ENCODE peak calls at places on chromosomes 3 and 15, in five cellular contexts. A is cardiac muscle cell, M is pancreas, R is tibial artery, P is bronchial epithelial cell. C is an unnamed sample.

GRCh38 chr3:124558898-124559649 is 171.2 kb upstream of the UMPS start:
- DNase-seq in P (peak; percentile 90), A (peak; percentile 30), M (peak; percentile 66), R (peak; percentile 86), C (peak; percentile 75)

GRCh38 chr15:76839173-76839572 is 66.0 kb downstream of the SCAPER start:
- DNase-seq in R (no peak), M (no peak), P (no peak), A (no peak), C (no peak)

GRCh38 chr3:15535757-15536156 is 14.3 kb upstream of the COLQ start:
- DNase-seq in P (peak; percentile 54), M (no peak), R (no peak), A (no peak), C (no peak)

GRCh38 chr15:62208884-62209283 is 43.8 kb upstream of the C2CD4B start:
- DNase-seq in R (no peak), M (no peak), P (no peak), A (no peak), C (no peak)

GRCh38 chr3:13487403-13487802 is 7.3 kb downstream of the HDAC11 start:
- DNase-seq in P (no peak), A (no peak), M (no peak), R (no peak), C (no peak)

GRCh38 chr15:59191855-59192237 is 14.8 kb upstream of the LDHAL6B start:
- DNase-seq in R (no peak), P (peak; percentile 99), M (no peak), A (no peak), C (no peak)

GRCh38 chr3:197348014-197348413 is 49.6 kb upstream of the DLG1 start:
- DNase-seq in P (no peak), M (no peak), R (no peak), A (no peak), C (no peak)

GRCh38 chr3:143302638-143303171 is 183.1 kb downstream of the CHST2 start:
- DNase-seq in R (peak; percentile 30), A (no peak), M (no peak), P (peak; percentile 77), C (peak; percentile 41)

GRCh38 chr3:165206454-165207266 is 10.5 kb upstream of the SLITRK3 start:
- DNase-seq in A (peak; percentile 84), P (peak; percentile 63), R (peak; percentile 59), M (peak; percentile 90), C (peak; percentile 87)
- H3K4me3 ChIP-seq in A (no peak overlapping the region), P (no peak overlapping the region), R (peak overlapping the region; percentile 44), M (peak overlapping the region; percentile 35), C (peak overlapping the region; percentile 53)

GRCh38 chr15:92627014-92627413 is 28.6 kb downstream of the FAM174B start:
- DNase-seq in M (no peak), A (no peak), R (no peak), P (no peak), C (no peak)

GRCh38 chr15:92633001-92633400 is 22.6 kb downstream of the FAM174B start:
- DNase-seq in A (no peak), M (no peak), P (no peak), R (no peak), C (no peak)

GRCh38 chr15:92629276-92629974 is 26.1 kb downstream of the FAM174B start:
- DNase-seq in M (no peak), A (no peak), R (no peak), P (no peak), C (no peak)

GRCh38 chr15:92631721-92632120 is 23.9 kb downstream of the FAM174B start:
- DNase-seq in A (no peak), R (no peak), P (no peak), M (no peak), C (no peak)

GRCh38 chr15:92629975-92630626 is 25.5 kb downstream of the FAM174B start:
- DNase-seq in A (no peak), M (no peak), R (no peak), P (no peak), C (no peak)
- H3K36me3 ChIP-seq in A (peaks cover 3% of the 10 kb centered on the region), M (no peaks in the 10 kb centered on the region), R (no peaks in the 10 kb centered on the region), P (no peaks in the 10 kb centered on the region), C (peaks cover 15% of the 10 kb centered on the region)

DNA sequence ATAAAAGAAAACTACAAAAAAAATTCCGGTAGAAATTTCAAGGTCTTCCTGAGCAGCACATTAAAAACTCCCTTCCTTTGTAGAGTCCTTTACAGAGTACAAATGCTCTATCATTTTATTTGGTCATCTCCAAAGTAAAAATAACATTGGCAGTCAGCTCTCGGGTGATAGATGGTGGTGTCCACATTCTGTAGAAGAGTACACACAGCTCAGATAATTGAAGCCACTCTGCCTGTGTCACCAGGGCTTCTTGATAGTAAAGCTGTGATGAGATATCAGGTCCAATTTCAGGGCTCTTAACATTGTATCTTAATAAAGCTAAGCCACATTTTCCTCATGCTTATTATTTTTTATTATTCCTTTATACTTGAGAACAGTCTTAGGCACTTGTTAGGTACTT is 371.6 kb downstream of the TAFA4 start:
- DNase-seq in A (no peak), P (no peak), M (no peak), R (no peak), C (no peak)
- H3K4me3 ChIP-seq in A (no peak overlapping the region), P (no peak overlapping the region), M (no peak overlapping the region), R (no peak overlapping the region), C (no peak overlapping the region)

DNA sequence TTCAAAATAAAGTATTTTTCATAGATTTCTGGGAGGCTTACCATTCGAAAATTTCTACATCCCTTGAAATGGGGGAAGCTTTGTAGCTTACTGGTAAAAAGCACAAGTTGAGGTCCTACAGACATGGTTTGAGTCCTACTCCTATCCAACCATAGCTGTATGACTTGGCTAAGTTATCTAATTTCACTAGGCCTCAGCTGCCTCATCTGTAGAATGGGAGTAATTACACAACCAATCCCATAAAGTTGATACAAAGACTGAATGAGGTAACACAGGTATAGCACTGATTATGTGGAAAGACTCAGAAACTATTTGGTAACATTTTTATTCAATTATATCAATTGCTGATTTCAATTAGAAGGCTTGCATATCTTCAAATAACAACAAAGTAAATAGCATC is 157.4 kb downstream of the PLD1 start:
- DNase-seq in R (no peak), P (no peak), A (no peak), M (no peak), C (no peak)
- H3K36me3 ChIP-seq in R (no peaks in the 10 kb centered on the region), P (no peaks in the 10 kb centered on the region), A (peaks cover 2% of the 10 kb centered on the region), M (no peaks in the 10 kb centered on the region), C (no peaks in the 10 kb centered on the region)

GRCh38 chr15:32706704-32707103 is 11.1 kb upstream of the GREM1 start:
- DNase-seq in R (no peak), A (no peak), P (peak; percentile 46), M (no peak), C (no peak)
- H3K4me3 ChIP-seq in R (no peak overlapping the region), A (no peak overlapping the region), P (no peak overlapping the region), M (no peak overlapping the region), C (no peak overlapping the region)

C was measured in psoas muscle.